ENCODE peak calls at places on chromosomes 6 and 20, in six cellular contexts. One of them, this sample, is unnamed.

GRCh38 chr6:16285467-16286150 is 47.2 kb downstream of the GMPR start:
- DNase-seq in IMR-90: no peak
- DNase-seq in A549: no peak
- DNase-seq in K562: no peak
- DNase-seq in GM12878: no peak
- DNase-seq in HepG2: no peak
- DNase-seq in this sample: no peak

GRCh38 chr6:115665310-115665709 is 395.4 kb downstream of the FRK start:
- DNase-seq in IMR-90: no peak
- DNase-seq in A549: no peak
- DNase-seq in K562: no peak
- DNase-seq in GM12878: no peak
- DNase-seq in HepG2: no peak
- DNase-seq in this sample: no peak

GRCh38 chr20:31566658-31567379 is 38.3 kb upstream of the ID1 start:
- DNase-seq in IMR-90: no peak
- DNase-seq in A549: no peak
- DNase-seq in K562: no peak
- DNase-seq in GM12878: no peak
- DNase-seq in HepG2: no peak
- DNase-seq in this sample: peak

GRCh38 chr6:127160484-127160883 is 42.0 kb downstream of the RSPO3 start:
- DNase-seq in IMR-90: no peak
- DNase-seq in A549: no peak
- DNase-seq in K562: no peak
- DNase-seq in GM12878: no peak
- DNase-seq in HepG2: no peak
- DNase-seq in this sample: no peak

GRCh38 chr6:149114167-149114566 is 203.3 kb upstream of the TAB2 start:
- DNase-seq in IMR-90: no peak
- DNase-seq in A549: no peak
- DNase-seq in K562: no peak
- DNase-seq in GM12878: no peak
- DNase-seq in HepG2: no peak
- DNase-seq in this sample: no peak

GRCh38 chr20:54219751-54220426 is 12.0 kb downstream of the PFDN4 start:
- DNase-seq in IMR-90: peak
- DNase-seq in A549: peak
- DNase-seq in K562: peak
- DNase-seq in GM12878: no peak
- DNase-seq in HepG2: peak
- DNase-seq in this sample: no peak

GRCh38 chr20:51300104-51300503 is 242.4 kb downstream of the NFATC2 start:
- DNase-seq in IMR-90: no peak
- DNase-seq in A549: no peak
- DNase-seq in K562: no peak
- DNase-seq in GM12878: no peak
- DNase-seq in HepG2: no peak
- DNase-seq in this sample: no peak

GRCh38 chr6:130453230-130453629 is 87.4 kb downstream of the TMEM200A start:
- DNase-seq in IMR-90: peak
- DNase-seq in A549: peak
- DNase-seq in K562: no peak
- DNase-seq in GM12878: no peak
- DNase-seq in HepG2: no peak
- DNase-seq in this sample: no peak

GRCh38 chr6:136123464-136123863 is 126.6 kb downstream of the MTFR2 start:
- DNase-seq in IMR-90: peak
- DNase-seq in A549: no peak
- DNase-seq in K562: no peak
- DNase-seq in GM12878: no peak
- DNase-seq in HepG2: no peak
- DNase-seq in this sample: no peak

GRCh38 chr6:47247227-47247797 is 62.4 kb downstream of the TNFRSF21 start:
- DNase-seq in IMR-90: no peak
- DNase-seq in A549: no peak
- DNase-seq in K562: peak
- DNase-seq in GM12878: no peak
- DNase-seq in HepG2: no peak
- DNase-seq in this sample: no peak

GRCh38 chr6:20319520-20320357 is 81.9 kb upstream of the E2F3 start:
- DNase-seq in IMR-90: no peak
- DNase-seq in A549: no peak
- DNase-seq in K562: no peak
- DNase-seq in GM12878: peak
- DNase-seq in HepG2: no peak
- DNase-seq in this sample: no peak

GRCh38 chr6:40307712-40308111 is 279.5 kb downstream of the LRFN2 start:
- DNase-seq in IMR-90: no peak
- DNase-seq in A549: no peak
- DNase-seq in K562: no peak
- DNase-seq in GM12878: no peak
- DNase-seq in HepG2: no peak
- DNase-seq in this sample: no peak

GRCh38 chr6:16770701-16771569 is 9.7 kb upstream of the ATXN1 start:
- DNase-seq in IMR-90: peak
- DNase-seq in A549: peak
- DNase-seq in K562: peak
- DNase-seq in GM12878: no peak
- DNase-seq in HepG2: peak
- DNase-seq in this sample: peak

GRCh38 chr6:151143806-151144205 is 96.0 kb upstream of the AKAP12 start:
- DNase-seq in IMR-90: no peak
- DNase-seq in A549: no peak
- DNase-seq in K562: no peak
- DNase-seq in GM12878: no peak
- DNase-seq in HepG2: no peak
- DNase-seq in this sample: no peak

GRCh38 chr6:129460151-129460550 is 249.8 kb downstream of the ARHGAP18 start:
- DNase-seq in IMR-90: no peak
- DNase-seq in A549: no peak
- DNase-seq in K562: no peak
- DNase-seq in GM12878: no peak
- DNase-seq in HepG2: no peak
- DNase-seq in this sample: no peak

GRCh38 chr6:81023007-81023582 is 729.4 kb downstream of the TENT5A start:
- DNase-seq in IMR-90: peak
- DNase-seq in A549: no peak
- DNase-seq in K562: peak
- DNase-seq in GM12878: no peak
- DNase-seq in HepG2: no peak
- DNase-seq in this sample: no peak

GRCh38 chr6:116580198-116580597 is 8.9 kb downstream of the RWDD1 start:
- DNase-seq in IMR-90: peak
- DNase-seq in A549: no peak
- DNase-seq in K562: no peak
- DNase-seq in GM12878: no peak
- DNase-seq in HepG2: no peak
- DNase-seq in this sample: no peak

GRCh38 chr20:34774886-34775285 is 50.6 kb downstream of the NCOA6 start:
- DNase-seq in IMR-90: no peak
- DNase-seq in A549: no peak
- DNase-seq in K562: no peak
- DNase-seq in GM12878: no peak
- DNase-seq in HepG2: no peak
- DNase-seq in this sample: no peak

DNA sequence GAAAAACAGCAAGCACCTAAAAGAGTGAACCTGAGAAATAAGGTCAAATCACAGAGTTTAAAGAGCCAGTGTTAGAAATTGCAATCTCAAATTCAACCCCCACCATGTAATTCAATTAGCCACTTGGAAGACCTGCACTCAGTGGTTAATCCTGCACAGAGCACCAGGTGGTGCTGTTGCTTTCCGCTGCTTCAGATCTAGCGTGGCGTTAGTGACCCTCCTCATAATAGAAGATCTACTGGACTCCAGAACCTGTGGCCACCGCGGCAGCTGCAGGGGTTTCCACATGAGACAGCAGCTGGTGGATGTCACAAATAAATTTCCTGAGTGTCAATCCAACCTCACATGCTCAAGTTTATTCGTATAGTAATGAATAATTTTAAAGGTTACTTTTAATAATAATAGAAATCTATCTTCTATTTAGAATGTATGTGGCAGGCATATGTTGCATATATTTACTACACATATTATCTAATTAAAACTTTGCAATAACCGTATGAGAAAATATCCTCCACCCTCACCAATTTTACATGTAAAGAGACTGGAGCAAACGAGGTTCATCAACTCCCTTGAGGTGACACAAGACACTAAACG is 84.4 kb downstream of the SYNE1 start:
- DNase-seq in IMR-90: peak
- DNase-seq in A549: peak
- DNase-seq in K562: peak
- DNase-seq in GM12878: peak
- DNase-seq in HepG2: peak
- DNase-seq in this sample: peak
- TF ChIP-seq RAD21 in IMR-90: peak
- TF ChIP-seq RAD21 in A549: peak
- TF ChIP-seq RAD21 in K562: peak
- TF ChIP-seq RAD21 in GM12878: peak
- TF ChIP-seq RAD21 in HepG2: peak
- TF ChIP-seq RAD21 in this sample: peak

GRCh38 chr20:9332783-9333482 is 181.5 kb upstream of the LAMP5 start:
- DNase-seq in IMR-90: no peak
- DNase-seq in A549: no peak
- DNase-seq in K562: no peak
- DNase-seq in GM12878: no peak
- DNase-seq in HepG2: no peak
- DNase-seq in this sample: no peak

GRCh38 chr20:9331707-9332435 is 182.5 kb upstream of the LAMP5 start:
- DNase-seq in IMR-90: no peak
- DNase-seq in A549: no peak
- DNase-seq in K562: no peak
- DNase-seq in GM12878: no peak
- DNase-seq in HepG2: no peak
- DNase-seq in this sample: no peak

GRCh38 chr20:9330151-9330550 is 184.2 kb upstream of the LAMP5 start:
- DNase-seq in IMR-90: no peak
- DNase-seq in A549: no peak
- DNase-seq in K562: no peak
- DNase-seq in GM12878: no peak
- DNase-seq in HepG2: no peak
- DNase-seq in this sample: no peak

GRCh38 chr20:9334866-9335265 is 179.5 kb upstream of the LAMP5 start:
- DNase-seq in IMR-90: no peak
- DNase-seq in A549: no peak
- DNase-seq in K562: no peak
- DNase-seq in GM12878: no peak
- DNase-seq in HepG2: no peak
- DNase-seq in this sample: no peak

GRCh38 chr20:9329356-9330092 is 184.9 kb upstream of the LAMP5 start:
- DNase-seq in IMR-90: no peak
- DNase-seq in A549: no peak
- DNase-seq in K562: no peak
- DNase-seq in GM12878: no peak
- DNase-seq in HepG2: no peak
- DNase-seq in this sample: no peak
- TF ChIP-seq USF2 in IMR-90: no peak
- TF ChIP-seq USF2 in A549: no peak
- TF ChIP-seq USF2 in K562: no peak
- TF ChIP-seq USF2 in GM12878: no peak
- TF ChIP-seq USF2 in HepG2: no peak
- TF ChIP-seq USF2 in this sample: no peak

GRCh38 chr6:113830140-113830539 is 27.0 kb upstream of the MARCKS start:
- DNase-seq in IMR-90: no peak
- DNase-seq in A549: no peak
- DNase-seq in K562: no peak
- DNase-seq in GM12878: no peak
- DNase-seq in HepG2: no peak
- DNase-seq in this sample: no peak

GRCh38 chr6:113837170-113837569 is 20.0 kb upstream of the MARCKS start:
- DNase-seq in IMR-90: no peak
- DNase-seq in A549: no peak
- DNase-seq in K562: no peak
- DNase-seq in GM12878: no peak
- DNase-seq in HepG2: no peak
- DNase-seq in this sample: no peak

GRCh38 chr6:113828984-113829701 is 28.0 kb upstream of the MARCKS start:
- DNase-seq in IMR-90: no peak
- DNase-seq in A549: no peak
- DNase-seq in K562: no peak
- DNase-seq in GM12878: no peak
- DNase-seq in HepG2: no peak
- DNase-seq in this sample: no peak

GRCh38 chr6:113829702-113830058 is 27.5 kb upstream of the MARCKS start:
- DNase-seq in IMR-90: peak
- DNase-seq in A549: no peak
- DNase-seq in K562: no peak
- DNase-seq in GM12878: no peak
- DNase-seq in HepG2: no peak
- DNase-seq in this sample: no peak

GRCh38 chr6:113833537-113833936 is 23.6 kb upstream of the MARCKS start:
- DNase-seq in IMR-90: peak
- DNase-seq in A549: no peak
- DNase-seq in K562: no peak
- DNase-seq in GM12878: no peak
- DNase-seq in HepG2: no peak
- DNase-seq in this sample: no peak
- TF ChIP-seq POLR2A in IMR-90: no peak
- TF ChIP-seq POLR2A in A549: no peak
- TF ChIP-seq POLR2A in K562: no peak
- TF ChIP-seq POLR2A in GM12878: no peak
- TF ChIP-seq POLR2A in HepG2: no peak
- TF ChIP-seq POLR2A in this sample: no peak

GRCh38 chr6:52221302-52221701 is 23.0 kb downstream of the IL17F start:
- DNase-seq in IMR-90: no peak
- DNase-seq in A549: no peak
- DNase-seq in K562: peak
- DNase-seq in GM12878: no peak
- DNase-seq in HepG2: no peak
- DNase-seq in this sample: no peak
- TF ChIP-seq RAD21 in IMR-90: no peak
- TF ChIP-seq RAD21 in A549: no peak
- TF ChIP-seq RAD21 in K562: no peak
- TF ChIP-seq RAD21 in GM12878: no peak
- TF ChIP-seq RAD21 in HepG2: no peak
- TF ChIP-seq RAD21 in this sample: no peak

GRCh38 chr6:21749754-21750153 is 156.2 kb downstream of the SOX4 start:
- DNase-seq in IMR-90: no peak
- DNase-seq in A549: no peak
- DNase-seq in K562: no peak
- DNase-seq in GM12878: no peak
- DNase-seq in HepG2: no peak
- DNase-seq in this sample: no peak
- TF ChIP-seq USF2 in IMR-90: no peak
- TF ChIP-seq USF2 in A549: no peak
- TF ChIP-seq USF2 in K562: no peak
- TF ChIP-seq USF2 in GM12878: no peak
- TF ChIP-seq USF2 in HepG2: no peak
- TF ChIP-seq USF2 in this sample: no peak

This sample was measured in H1.